ENCODE peak calls at places on chromosomes 6 and 20, in nine cellular contexts. T, A, H, M, D, J, P, U and L are unnamed samples.

GRCh38 chr6:17061097-17061496 is 40.8 kb upstream of the STMND1 start:
- DNase-seq in T (no peak), D (no peak), J (no peak), M (no peak), H (no peak), A (no peak), U (no peak), P (no peak), L (no peak)

GRCh38 chr6:169380493-169380892 is 126.8 kb upstream of the THBS2 start:
- DNase-seq in M (no peak), H (no peak), A (no peak), J (no peak), T (no peak), D (no peak), P (no peak), U (no peak), L (no peak)

GRCh38 chr6:37168163-37168758 is 1.7 kb upstream of the PIM1 start:
- DNase-seq in J (no peak), T (no peak), D (no peak), U (no peak), P (no peak), H (no peak), M (no peak), A (no peak), L (no peak)

GRCh38 chr20:36154696-36155628 is at the start of gene EPB41L1:
- DNase-seq in U (peak), T (peak), P (peak), H (no peak), J (no peak), D (no peak), M (no peak), A (no peak), L (no peak)

GRCh38 chr6:129497591-129498555 is 212.1 kb downstream of the ARHGAP18 start:
- DNase-seq in T (no peak), J (no peak), U (no peak), H (no peak), D (peak), A (no peak), M (peak), P (peak), L (no peak)

GRCh38 chr6:190596-191395 is 101.5 kb upstream of the DUSP22 start:
- DNase-seq in A (no peak), D (no peak), P (no peak), J (no peak), M (no peak), H (peak), T (no peak), U (no peak), L (no peak)

GRCh38 chr6:52087498-52087999 is at the start of gene PKHD1:
- DNase-seq in U (peak), D (peak), M (no peak), A (no peak), P (peak), H (peak), T (no peak), J (no peak), L (no peak)

GRCh38 chr20:25044660-25045342 is 13.1 kb downstream of the ACSS1 start:
- DNase-seq in D (no peak), M (no peak), T (no peak), J (no peak), U (no peak), A (no peak), H (no peak), P (no peak), L (no peak)

GRCh38 chr20:43293068-43293786 is 103.5 kb upstream of the PTPRT start:
- DNase-seq in P (no peak), D (no peak), A (no peak), T (no peak), J (no peak), U (no peak), M (no peak), H (no peak), L (no peak)

GRCh38 chr6:132446136-132446535 is 44.9 kb upstream of the MOXD1 start:
- DNase-seq in M (no peak), H (no peak), T (no peak), U (no peak), J (no peak), A (no peak), P (no peak), D (no peak), L (no peak)

GRCh38 chr6:36436466-36436865 is 6.2 kb downstream of the PXT1 start:
- DNase-seq in P (peak), D (no peak), H (peak), U (peak), J (no peak), T (no peak), A (no peak), M (peak), L (no peak)

GRCh38 chr6:15595461-15596173 is 67.2 kb downstream of the DTNBP1 start:
- DNase-seq in T (peak), M (peak), H (no peak), P (no peak), A (no peak), J (no peak), U (peak), D (no peak), L (peak)

GRCh38 chr20:32155017-32155965 is 45.8 kb downstream of the TM9SF4 start:
- DNase-seq in P (peak), J (peak), A (no peak), H (peak), T (peak), U (peak), D (peak), M (peak), L (no peak)

GRCh38 chr6:132675002-132675401 is 16.0 kb upstream of the TAAR1 start:
- DNase-seq in H (no peak), P (no peak), U (no peak), M (no peak), D (no peak), T (no peak), A (no peak), J (no peak), L (no peak)

DNA sequence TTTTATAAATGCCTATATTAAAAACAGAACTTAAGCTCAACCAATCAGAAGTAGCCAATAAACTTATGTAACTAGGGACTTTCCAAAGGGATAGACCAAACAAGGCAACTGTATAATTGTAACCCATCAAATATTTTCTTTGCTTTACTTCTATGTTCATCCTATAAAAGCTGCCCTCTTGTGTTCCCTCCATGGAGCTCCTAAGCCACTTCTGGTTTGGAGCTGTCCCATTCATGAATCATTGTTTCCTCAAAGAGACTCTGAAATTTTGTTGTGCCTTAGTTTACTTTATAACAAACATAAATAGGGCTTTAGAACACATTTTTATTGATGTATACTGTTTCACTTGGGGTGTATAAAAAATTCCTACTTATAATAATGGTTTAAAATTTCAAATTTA is 101.5 kb upstream of the CARMIL1 start:
- DNase-seq in T (no peak), D (no peak), J (no peak), A (no peak), H (no peak), M (no peak), P (no peak), U (no peak), L (no peak)
- H3K4me3 ChIP-seq in T (no peak), D (no peak), J (no peak), A (no peak), H (no peak), M (no peak), P (no peak), U (no peak), L (no peak)

GRCh38 chr6:159074120-159074684 is 29.4 kb upstream of the TAGAP start:
- DNase-seq in T (peak), A (no peak), J (peak), H (peak), U (peak), M (peak), P (peak), D (no peak), L (peak)
- H3K4me3 ChIP-seq in T (no peak), A (peak), J (no peak), H (no peak), U (peak), M (no peak), P (peak), D (no peak), L (peak)

DNA sequence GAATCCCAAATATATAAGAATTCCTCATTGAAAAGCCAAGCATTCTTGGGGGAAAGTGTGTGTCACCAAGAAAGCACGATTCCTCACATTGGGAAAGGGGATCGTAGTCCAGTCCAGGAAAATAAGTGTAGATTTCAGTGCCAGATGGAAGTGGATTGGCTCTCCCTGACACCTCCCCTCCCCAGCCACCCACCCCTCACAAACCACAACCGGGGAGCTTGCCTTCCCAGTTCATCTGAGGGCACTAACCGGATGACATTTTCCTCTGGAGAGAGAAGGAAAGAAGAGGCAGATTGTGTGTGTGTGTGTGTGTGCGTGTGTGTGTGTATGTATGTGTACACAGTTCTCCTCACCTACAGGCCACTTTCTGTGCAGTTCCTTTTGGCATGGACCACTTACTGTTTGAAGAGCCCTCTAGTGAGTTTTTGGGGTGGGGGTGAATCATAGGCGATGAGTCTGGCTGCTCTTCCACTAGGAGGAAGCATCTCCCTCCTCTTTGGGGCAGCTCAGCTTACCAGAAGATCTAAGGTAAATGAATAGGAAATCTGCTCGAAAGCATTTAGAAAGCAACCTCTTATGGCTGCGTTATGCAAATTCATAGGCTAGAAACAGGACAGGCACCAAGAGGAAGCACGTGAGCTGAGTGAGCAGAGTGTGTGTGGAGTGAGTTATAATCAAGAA is 20.8 kb downstream of the DAAM2 start:
- DNase-seq in D (no peak), M (peak), A (no peak), U (peak), P (peak), T (peak), H (peak), J (no peak), L (no peak)
- H3K4me3 ChIP-seq in D (no peak), M (peak), A (no peak), U (no peak), P (peak), T (no peak), H (no peak), J (no peak), L (no peak)

GRCh38 chr20:64056889-64057627 is 5.9 kb upstream of the TCEA2 start:
- DNase-seq in A (no peak), H (no peak), D (no peak), J (no peak), T (no peak), M (no peak), P (no peak), U (no peak), L (no peak)

GRCh38 chr20:64056639-64056888 is 6.4 kb upstream of the TCEA2 start:
- DNase-seq in P (no peak), A (no peak), D (no peak), H (no peak), T (no peak), M (no peak), U (no peak), J (no peak), L (no peak)

GRCh38 chr20:64055893-64056638 is 6.6 kb upstream of the SOX18 start:
- DNase-seq in D (no peak), T (peak), J (no peak), P (no peak), A (no peak), M (no peak), H (peak), U (peak), L (no peak)

GRCh38 chr20:64058536-64058935 is 4.5 kb upstream of the TCEA2 start:
- DNase-seq in H (no peak), P (no peak), T (no peak), J (no peak), U (no peak), D (no peak), M (peak), A (peak), L (no peak)

GRCh38 chr20:64057628-64058498 is 5.1 kb upstream of the TCEA2 start:
- DNase-seq in J (peak), U (peak), A (peak), M (no peak), H (peak), P (peak), D (no peak), T (peak), L (no peak)
- H3K4me3 ChIP-seq in J (no peak), U (no peak), A (no peak), M (no peak), H (no peak), P (no peak), D (no peak), T (no peak), L (no peak)

GRCh38 chr6:125949069-125949468 is 7.5 kb upstream of the HINT3 start:
- DNase-seq in U (no peak), D (no peak), T (no peak), A (no peak), J (no peak), M (no peak), P (no peak), H (no peak), L (no peak)

GRCh38 chr6:125948455-125948854 is 8.1 kb upstream of the HINT3 start:
- DNase-seq in P (no peak), M (no peak), J (no peak), U (no peak), H (no peak), D (no peak), T (no peak), A (peak), L (no peak)

GRCh38 chr6:125945378-125946141 is 11.0 kb upstream of the HINT3 start:
- DNase-seq in A (peak), J (peak), D (no peak), M (peak), H (no peak), T (peak), P (peak), U (peak), L (no peak)

GRCh38 chr6:125944896-125945295 is 11.7 kb upstream of the HINT3 start:
- DNase-seq in H (no peak), M (no peak), D (no peak), P (no peak), J (no peak), A (no peak), T (peak), U (no peak), L (no peak)

DNA sequence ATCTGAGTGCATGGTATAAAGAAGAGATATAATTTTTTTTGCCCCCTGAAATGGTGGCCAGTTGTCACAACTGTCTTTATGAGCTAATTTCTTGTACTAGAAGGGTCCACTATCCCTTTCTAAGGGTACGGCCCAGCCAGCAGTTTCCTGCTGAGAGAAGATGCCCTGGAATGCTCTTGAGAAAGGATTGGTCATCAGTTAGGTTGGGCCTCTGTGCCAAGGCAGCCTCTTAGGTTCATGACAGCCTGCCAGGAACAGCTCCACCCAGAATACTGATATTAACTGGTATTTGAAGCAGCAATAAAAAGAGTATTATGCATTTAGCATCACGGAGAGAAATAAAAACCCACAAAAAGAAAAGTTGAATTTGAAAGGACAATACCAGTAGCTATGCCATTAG is 9.0 kb upstream of the HINT3 start:
- DNase-seq in D (peak), J (no peak), U (peak), M (peak), A (peak), H (no peak), T (peak), P (peak), L (no peak)
- H3K4me3 ChIP-seq in D (no peak), J (no peak), U (no peak), M (no peak), A (no peak), H (no peak), T (no peak), P (no peak), L (no peak)

GRCh38 chr6:113858067-113858604 is 991 bp downstream of the MARCKS start:
- DNase-seq in P (peak), D (peak), U (peak), J (no peak), A (peak), H (peak), T (peak), M (peak), L (no peak)

GRCh38 chr6:113859349-113860164 is 2.4 kb downstream of the MARCKS start:
- DNase-seq in P (peak), A (no peak), T (no peak), J (no peak), M (peak), U (peak), D (peak), H (peak), L (no peak)

GRCh38 chr6:113858605-113859348 is 1.6 kb downstream of the MARCKS start:
- DNase-seq in H (peak), A (peak), D (peak), M (peak), P (peak), U (peak), J (peak), T (peak), L (peak)

GRCh38 chr6:113862112-113862511 is 5.0 kb downstream of the MARCKS start:
- DNase-seq in H (no peak), D (peak), P (no peak), A (peak), M (peak), U (peak), T (no peak), J (no peak), L (no peak)

GRCh38 chr6:113860165-113860955 is 3.2 kb downstream of the MARCKS start:
- DNase-seq in P (peak), A (no peak), M (peak), T (no peak), J (no peak), U (peak), D (peak), H (peak), L (no peak)
- H3K4me3 ChIP-seq in P (peak), A (peak), M (peak), T (no peak), J (no peak), U (peak), D (peak), H (peak), L (peak)

DNA sequence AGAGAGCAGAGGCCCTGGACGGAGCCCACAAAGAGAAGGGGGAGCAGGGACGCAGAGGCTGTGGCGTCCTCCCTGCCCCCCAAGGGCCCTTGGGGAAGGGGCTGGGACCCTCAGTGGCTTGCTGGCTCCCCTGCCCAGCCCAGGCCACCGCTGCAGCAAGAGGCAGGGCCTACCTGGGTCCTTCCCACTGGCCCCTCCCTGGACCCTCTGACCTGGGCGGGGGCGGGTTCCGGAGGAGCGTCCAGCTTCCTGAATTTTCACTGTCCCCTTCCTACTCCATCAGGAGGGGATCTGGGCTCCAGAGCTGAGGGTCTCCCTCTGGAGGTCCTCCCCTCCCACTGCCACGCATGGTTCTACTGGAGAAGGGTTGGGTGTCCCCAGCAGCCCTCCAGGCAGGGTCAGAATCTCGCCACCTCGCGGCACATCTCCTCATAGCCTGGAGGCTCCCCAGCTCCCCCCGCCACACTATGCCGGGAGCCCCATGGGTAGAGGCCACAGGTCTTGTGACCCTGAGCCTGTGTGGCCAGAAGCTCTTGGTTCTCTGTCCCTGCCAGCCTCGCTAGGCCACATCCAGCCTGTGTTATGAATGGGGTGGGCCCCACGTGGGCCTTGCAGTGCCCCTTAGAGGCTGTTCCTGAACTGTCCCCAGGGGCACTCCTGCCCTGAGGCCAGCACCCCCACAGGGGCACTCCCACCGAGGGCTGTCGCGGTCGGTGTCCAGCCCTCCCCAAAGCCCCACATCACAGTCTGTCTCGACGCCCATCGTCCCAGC is 1.0 kb upstream of the SOX18 start:
- DNase-seq in H (no peak), T (no peak), U (no peak), J (peak), A (no peak), M (no peak), P (no peak), D (no peak), L (no peak)
- H3K4me3 ChIP-seq in H (no peak), T (no peak), U (no peak), J (peak), A (no peak), M (no peak), P (no peak), D (no peak), L (no peak)

DNA sequence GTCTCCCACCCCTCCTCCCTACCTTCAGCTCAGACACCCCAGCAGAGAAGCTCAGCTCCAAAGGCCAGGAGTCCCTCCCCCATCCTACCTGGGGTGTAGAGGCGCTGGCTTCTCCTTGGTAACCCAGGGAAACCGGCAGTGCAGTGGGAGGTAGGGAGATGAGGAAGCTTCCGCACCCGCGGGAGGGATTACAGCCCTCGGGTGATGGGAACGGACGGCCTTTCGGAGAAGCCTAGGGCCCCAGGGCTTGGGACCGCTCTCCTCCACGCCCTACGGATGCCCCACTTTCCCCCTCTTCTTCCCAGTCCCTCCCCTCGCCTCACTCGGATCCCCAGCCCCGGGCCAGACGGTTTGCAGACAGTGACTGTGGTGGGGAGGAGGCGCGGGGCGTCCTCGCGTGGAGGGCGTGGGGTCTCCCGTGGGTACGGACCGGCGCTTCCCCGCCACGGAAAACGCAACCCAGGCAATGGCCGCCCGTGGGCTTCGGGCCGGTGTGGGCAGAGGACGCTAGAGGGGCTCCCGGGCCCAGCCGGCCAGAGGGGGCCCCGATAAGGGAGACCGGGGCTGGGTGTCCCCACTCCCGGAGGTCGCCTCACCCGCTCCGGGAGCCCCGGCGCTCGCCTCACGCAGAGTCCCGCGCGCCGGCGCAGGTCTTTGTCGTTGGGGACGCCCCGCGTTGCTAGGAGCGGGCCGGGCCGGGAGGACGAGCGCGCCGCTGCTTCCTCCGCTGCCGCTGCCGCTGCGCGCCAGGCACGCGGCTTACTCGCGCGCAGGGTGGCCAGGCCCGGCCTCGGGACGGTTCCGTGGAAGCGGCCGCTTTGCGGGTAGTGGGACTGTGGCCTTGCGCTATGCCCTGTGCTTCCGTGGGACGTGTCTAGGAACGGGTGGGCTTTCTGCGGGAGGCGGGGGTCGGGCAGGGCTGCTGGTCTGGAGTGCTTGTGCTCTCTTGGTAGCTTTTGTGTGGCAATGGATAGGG is 15.8 kb downstream of the AARS2 start:
- DNase-seq in T (peak), H (no peak), M (peak), A (no peak), U (peak), P (peak), J (peak), D (peak), L (no peak)
- H3K4me3 ChIP-seq in T (peak), H (no peak), M (peak), A (no peak), U (peak), P (peak), J (peak), D (peak), L (peak)

GRCh38 chr20:19937651-19938420 is 79.3 kb upstream of the NAA20 start:
- DNase-seq in J (no peak), U (no peak), H (peak), A (no peak), M (no peak), T (no peak), D (no peak), P (no peak), L (no peak)
- H3K4me3 ChIP-seq in J (no peak), U (no peak), H (no peak), A (no peak), M (no peak), T (no peak), D (no peak), P (no peak), L (no peak)